ENCODE peak calls at places on chromosomes 3 and 15, in eight cellular contexts. One of them, this sample, is unnamed.

GRCh38 chr3:71185733-71186455 is 397.6 kb downstream of the FOXP1 start:
- DNase-seq in mesothelial cell of epicardium: no peak
- DNase-seq in GM20000: no peak
- DNase-seq in astrocyte of the spinal cord: peak; percentile 73
- DNase-seq in B cell: no peak
- DNase-seq in GM13976: no peak
- DNase-seq in osteoblast: peak; percentile 73
- DNase-seq in endothelial cell: no peak
- DNase-seq in this sample: no peak

GRCh38 chr3:194249323-194250103 is 101.6 kb downstream of the CPN2 start:
- DNase-seq in GM13976: no peak
- DNase-seq in mesothelial cell of epicardium: peak; percentile 53
- DNase-seq in B cell: no peak
- DNase-seq in GM20000: no peak
- DNase-seq in endothelial cell: no peak
- DNase-seq in osteoblast: no peak
- DNase-seq in astrocyte of the spinal cord: no peak
- DNase-seq in this sample: no peak

GRCh38 chr15:60408438-60409105 is 10.8 kb upstream of the ANXA2 start:
- DNase-seq in osteoblast: peak; percentile 87
- DNase-seq in endothelial cell: no peak
- DNase-seq in astrocyte of the spinal cord: peak; percentile 76
- DNase-seq in GM20000: peak; percentile 26
- DNase-seq in mesothelial cell of epicardium: no peak
- DNase-seq in B cell: peak; percentile 11
- DNase-seq in GM13976: peak; percentile 38
- DNase-seq in this sample: no peak

GRCh38 chr3:43046583-43046982 is 59.3 kb downstream of the POMGNT2 start:
- DNase-seq in endothelial cell: no peak
- DNase-seq in mesothelial cell of epicardium: no peak
- DNase-seq in B cell: no peak
- DNase-seq in osteoblast: no peak
- DNase-seq in GM20000: no peak
- DNase-seq in GM13976: no peak
- DNase-seq in astrocyte of the spinal cord: no peak
- DNase-seq in this sample: no peak

GRCh38 chr15:42710662-42711061 is 26.3 kb downstream of the CDAN1 start:
- DNase-seq in astrocyte of the spinal cord: no peak
- DNase-seq in GM20000: no peak
- DNase-seq in B cell: no peak
- DNase-seq in GM13976: no peak
- DNase-seq in endothelial cell: no peak
- DNase-seq in osteoblast: no peak
- DNase-seq in mesothelial cell of epicardium: no peak
- DNase-seq in this sample: no peak

GRCh38 chr15:80317389-80318169 is 65.6 kb upstream of the CTXND1 start:
- DNase-seq in GM13976: no peak
- DNase-seq in endothelial cell: no peak
- DNase-seq in GM20000: no peak
- DNase-seq in osteoblast: peak; percentile 92
- DNase-seq in mesothelial cell of epicardium: no peak
- DNase-seq in astrocyte of the spinal cord: peak; percentile 72
- DNase-seq in B cell: no peak
- DNase-seq in this sample: no peak

GRCh38 chr3:53996153-53996861 is 104.6 kb upstream of the SELENOK start:
- DNase-seq in B cell: no peak
- DNase-seq in osteoblast: no peak
- DNase-seq in GM13976: no peak
- DNase-seq in mesothelial cell of epicardium: no peak
- DNase-seq in endothelial cell: no peak
- DNase-seq in astrocyte of the spinal cord: no peak
- DNase-seq in GM20000: no peak
- DNase-seq in this sample: no peak

GRCh38 chr3:57143886-57144459 is 21.2 kb downstream of the IL17RD start:
- DNase-seq in endothelial cell: no peak
- DNase-seq in astrocyte of the spinal cord: no peak
- DNase-seq in GM20000: no peak
- DNase-seq in GM13976: no peak
- DNase-seq in mesothelial cell of epicardium: no peak
- DNase-seq in B cell: no peak
- DNase-seq in osteoblast: no peak
- DNase-seq in this sample: no peak

GRCh38 chr3:99674086-99674789 is 35.8 kb downstream of the COL8A1 start:
- DNase-seq in GM13976: no peak
- DNase-seq in astrocyte of the spinal cord: peak; percentile 83
- DNase-seq in endothelial cell: no peak
- DNase-seq in mesothelial cell of epicardium: no peak
- DNase-seq in GM20000: no peak
- DNase-seq in osteoblast: no peak
- DNase-seq in B cell: no peak
- DNase-seq in this sample: no peak

GRCh38 chr3:23202203-23202920 is 765 bp upstream of the UBE2E2 start:
- DNase-seq in B cell: no peak
- DNase-seq in GM13976: no peak
- DNase-seq in osteoblast: peak; percentile 73
- DNase-seq in endothelial cell: peak; percentile 28
- DNase-seq in mesothelial cell of epicardium: no peak
- DNase-seq in GM20000: no peak
- DNase-seq in astrocyte of the spinal cord: peak; percentile 24
- DNase-seq in this sample: no peak

GRCh38 chr3:184693011-184693975 is 18.6 kb downstream of the MAGEF1 start:
- DNase-seq in B cell: no peak
- DNase-seq in GM20000: no peak
- DNase-seq in osteoblast: peak; percentile 77
- DNase-seq in endothelial cell: no peak
- DNase-seq in astrocyte of the spinal cord: no peak
- DNase-seq in mesothelial cell of epicardium: no peak
- DNase-seq in GM13976: no peak
- DNase-seq in this sample: no peak
- TF ChIP-seq CTCF in B cell: no peak
- TF ChIP-seq CTCF in GM20000: no peak
- TF ChIP-seq CTCF in osteoblast: no peak
- TF ChIP-seq CTCF in endothelial cell: no peak
- TF ChIP-seq CTCF in astrocyte of the spinal cord: no peak
- TF ChIP-seq CTCF in mesothelial cell of epicardium: no peak
- TF ChIP-seq CTCF in GM13976: no peak
- TF ChIP-seq CTCF in this sample: no peak

DNA sequence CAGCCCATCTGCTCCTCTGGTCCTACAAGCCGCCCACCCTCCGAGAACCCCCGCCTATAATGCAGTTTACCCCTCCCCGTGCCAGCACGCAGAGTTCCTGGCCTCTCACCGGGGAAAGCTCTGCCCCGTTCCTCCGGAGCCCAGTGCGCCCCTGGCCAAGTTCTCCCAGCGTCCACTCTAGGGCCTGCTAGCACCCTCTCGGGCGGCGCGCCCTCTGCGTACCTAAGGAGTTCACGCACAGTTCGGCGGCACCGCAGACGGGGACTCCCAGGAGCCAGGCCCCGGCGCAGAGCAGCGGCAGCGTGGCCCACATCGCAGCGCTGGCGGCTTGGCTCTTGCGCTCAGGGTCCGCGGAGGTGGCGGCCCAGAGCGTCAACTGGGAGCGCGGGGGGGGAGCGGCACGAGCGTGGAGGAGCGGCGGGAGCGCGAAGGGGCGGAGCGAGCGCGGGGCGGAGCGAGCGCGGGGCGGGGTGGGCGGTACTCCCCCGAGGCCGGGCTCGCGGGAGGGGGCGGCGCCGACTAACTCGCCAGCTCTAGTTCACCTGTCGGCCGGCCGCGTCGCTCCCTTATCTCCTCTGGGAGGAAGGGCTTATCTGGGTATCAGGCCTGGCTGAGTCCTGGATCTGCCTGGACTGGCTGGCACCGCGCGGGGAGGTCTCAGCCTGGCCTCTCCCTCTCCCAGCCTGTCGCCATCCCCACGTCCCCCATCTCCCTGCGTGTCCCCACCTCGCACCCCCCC is at the start of gene CTSH:
- DNase-seq in GM20000: peak; percentile 93
- DNase-seq in endothelial cell: peak; percentile 52
- DNase-seq in GM13976: peak; percentile 96
- DNase-seq in mesothelial cell of epicardium: peak; percentile 89
- DNase-seq in B cell: peak; percentile 94
- DNase-seq in osteoblast: peak; percentile 93
- DNase-seq in astrocyte of the spinal cord: no peak
- DNase-seq in this sample: peak; percentile 61
- TF ChIP-seq CTCF in GM20000: no peak
- TF ChIP-seq CTCF in endothelial cell: no peak
- TF ChIP-seq CTCF in GM13976: no peak
- TF ChIP-seq CTCF in mesothelial cell of epicardium: no peak
- TF ChIP-seq CTCF in B cell: no peak
- TF ChIP-seq CTCF in osteoblast: no peak
- TF ChIP-seq CTCF in astrocyte of the spinal cord: no peak
- TF ChIP-seq CTCF in this sample: no peak

DNA sequence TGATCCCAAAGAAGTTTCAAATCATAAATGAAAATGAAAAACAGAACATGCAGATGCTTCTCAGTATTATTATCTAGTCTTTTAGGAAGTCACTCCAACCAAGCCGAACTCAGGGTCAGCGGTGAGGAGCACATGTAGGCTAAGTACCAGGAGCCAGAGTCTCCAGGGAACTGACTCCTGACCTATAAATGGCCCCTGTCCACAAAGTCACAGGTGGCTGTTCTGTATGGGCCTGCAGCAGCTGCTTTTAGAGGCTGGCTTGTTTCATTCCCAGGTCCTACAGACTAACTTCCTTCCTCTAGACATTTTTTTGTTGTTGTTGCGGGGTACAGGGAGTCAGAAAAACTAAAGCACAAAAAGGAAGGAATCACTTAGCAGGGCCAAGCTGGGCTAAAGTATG is 54.6 kb downstream of the DAPK2 start:
- DNase-seq in GM20000: no peak
- DNase-seq in astrocyte of the spinal cord: no peak
- DNase-seq in B cell: no peak
- DNase-seq in mesothelial cell of epicardium: no peak
- DNase-seq in endothelial cell: no peak
- DNase-seq in osteoblast: no peak
- DNase-seq in GM13976: no peak
- DNase-seq in this sample: no peak
- TF ChIP-seq CTCF in GM20000: no peak
- TF ChIP-seq CTCF in astrocyte of the spinal cord: no peak
- TF ChIP-seq CTCF in B cell: no peak
- TF ChIP-seq CTCF in mesothelial cell of epicardium: no peak
- TF ChIP-seq CTCF in endothelial cell: no peak
- TF ChIP-seq CTCF in osteoblast: no peak
- TF ChIP-seq CTCF in GM13976: no peak
- TF ChIP-seq CTCF in this sample: no peak

GRCh38 chr15:94041731-94042130 is 189.6 kb upstream of the MCTP2 start:
- DNase-seq in osteoblast: no peak
- DNase-seq in GM13976: no peak
- DNase-seq in B cell: no peak
- DNase-seq in GM20000: no peak
- DNase-seq in astrocyte of the spinal cord: no peak
- DNase-seq in mesothelial cell of epicardium: no peak
- DNase-seq in endothelial cell: no peak
- DNase-seq in this sample: no peak

GRCh38 chr15:94036156-94036555 is 195.2 kb upstream of the MCTP2 start:
- DNase-seq in B cell: no peak
- DNase-seq in GM13976: no peak
- DNase-seq in GM20000: no peak
- DNase-seq in endothelial cell: no peak
- DNase-seq in mesothelial cell of epicardium: no peak
- DNase-seq in astrocyte of the spinal cord: no peak
- DNase-seq in osteoblast: no peak
- DNase-seq in this sample: no peak

GRCh38 chr15:94042163-94042954 is 189.0 kb upstream of the MCTP2 start:
- DNase-seq in osteoblast: no peak
- DNase-seq in GM20000: no peak
- DNase-seq in B cell: no peak
- DNase-seq in GM13976: no peak
- DNase-seq in endothelial cell: no peak
- DNase-seq in astrocyte of the spinal cord: peak; percentile 84
- DNase-seq in mesothelial cell of epicardium: no peak
- DNase-seq in this sample: no peak

GRCh38 chr15:94040523-94041248 is 190.7 kb upstream of the MCTP2 start:
- DNase-seq in mesothelial cell of epicardium: no peak
- DNase-seq in GM20000: no peak
- DNase-seq in astrocyte of the spinal cord: no peak
- DNase-seq in endothelial cell: no peak
- DNase-seq in GM13976: no peak
- DNase-seq in B cell: no peak
- DNase-seq in osteoblast: no peak
- DNase-seq in this sample: no peak
- TF ChIP-seq CTCF in mesothelial cell of epicardium: no peak
- TF ChIP-seq CTCF in GM20000: no peak
- TF ChIP-seq CTCF in astrocyte of the spinal cord: no peak
- TF ChIP-seq CTCF in endothelial cell: peak; percentile 26
- TF ChIP-seq CTCF in GM13976: no peak
- TF ChIP-seq CTCF in B cell: no peak
- TF ChIP-seq CTCF in osteoblast: no peak
- TF ChIP-seq CTCF in this sample: no peak

GRCh38 chr3:81760924-81761903 is at the start of gene GBE1:
- DNase-seq in B cell: peak; percentile 93
- DNase-seq in mesothelial cell of epicardium: peak; percentile 90
- DNase-seq in osteoblast: peak; percentile 97
- DNase-seq in GM13976: peak; percentile 91
- DNase-seq in GM20000: peak; percentile 91
- DNase-seq in astrocyte of the spinal cord: peak; percentile 92
- DNase-seq in endothelial cell: peak; percentile 89
- DNase-seq in this sample: peak; percentile 81
- TF ChIP-seq CTCF in B cell: peak; percentile 65
- TF ChIP-seq CTCF in mesothelial cell of epicardium: no peak
- TF ChIP-seq CTCF in osteoblast: peak; percentile 45
- TF ChIP-seq CTCF in GM13976: no peak
- TF ChIP-seq CTCF in GM20000: no peak
- TF ChIP-seq CTCF in astrocyte of the spinal cord: peak; percentile 54
- TF ChIP-seq CTCF in endothelial cell: no peak
- TF ChIP-seq CTCF in this sample: peak; percentile 55

DNA sequence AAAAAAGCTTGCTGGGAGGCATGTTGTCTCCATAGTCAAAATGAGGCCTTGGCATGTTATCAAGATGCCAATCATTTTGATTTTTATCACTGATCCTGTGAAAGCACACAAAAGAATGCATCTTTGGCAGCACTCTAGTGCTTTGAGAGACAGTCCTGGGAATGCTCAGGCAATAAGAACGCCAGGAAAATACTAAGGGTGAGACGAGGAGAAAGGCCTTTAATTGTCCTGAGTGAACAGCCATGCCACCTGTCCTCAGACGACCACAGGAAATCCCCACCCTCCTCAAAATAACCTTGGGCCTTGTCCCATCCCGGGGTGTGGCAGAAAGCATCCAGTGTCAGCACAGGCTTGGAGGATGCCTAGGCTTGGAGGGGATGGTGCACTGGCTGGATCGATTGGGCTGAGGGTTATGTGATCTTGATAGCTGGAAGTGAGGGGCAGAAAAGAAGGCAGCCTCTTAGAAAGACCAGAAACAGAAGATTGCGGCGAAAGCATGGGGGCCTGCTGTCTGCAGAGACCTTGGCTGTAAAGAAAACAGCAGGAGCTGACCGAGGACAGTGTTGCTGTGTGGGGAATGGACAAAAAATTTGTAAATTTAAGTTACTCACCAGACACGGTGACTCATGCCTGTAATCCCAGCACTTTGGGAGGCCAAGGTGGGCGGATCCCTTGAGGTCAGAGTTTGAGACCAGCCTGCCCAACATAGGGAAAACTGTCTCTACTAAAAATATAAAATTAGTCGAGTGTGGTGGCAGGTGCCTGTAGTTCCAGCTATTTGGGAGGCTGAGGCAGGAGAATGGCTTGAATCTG is 7.3 kb downstream of the TMEM158 start:
- DNase-seq in astrocyte of the spinal cord: peak; percentile 64
- DNase-seq in B cell: no peak
- DNase-seq in mesothelial cell of epicardium: no peak
- DNase-seq in endothelial cell: no peak
- DNase-seq in GM20000: no peak
- DNase-seq in GM13976: no peak
- DNase-seq in osteoblast: peak; percentile 87
- DNase-seq in this sample: no peak
- TF ChIP-seq CTCF in astrocyte of the spinal cord: no peak
- TF ChIP-seq CTCF in B cell: no peak
- TF ChIP-seq CTCF in mesothelial cell of epicardium: no peak
- TF ChIP-seq CTCF in endothelial cell: no peak
- TF ChIP-seq CTCF in GM20000: no peak
- TF ChIP-seq CTCF in GM13976: no peak
- TF ChIP-seq CTCF in osteoblast: no peak
- TF ChIP-seq CTCF in this sample: no peak

GRCh38 chr3:171342200-171342599 is 118.0 kb downstream of the TNIK start:
- DNase-seq in mesothelial cell of epicardium: no peak
- DNase-seq in astrocyte of the spinal cord: no peak
- DNase-seq in endothelial cell: no peak
- DNase-seq in GM13976: no peak
- DNase-seq in osteoblast: no peak
- DNase-seq in B cell: no peak
- DNase-seq in GM20000: no peak
- DNase-seq in this sample: no peak
- TF ChIP-seq CTCF in mesothelial cell of epicardium: no peak
- TF ChIP-seq CTCF in astrocyte of the spinal cord: no peak
- TF ChIP-seq CTCF in endothelial cell: no peak
- TF ChIP-seq CTCF in GM13976: no peak
- TF ChIP-seq CTCF in osteoblast: no peak
- TF ChIP-seq CTCF in B cell: no peak
- TF ChIP-seq CTCF in GM20000: no peak
- TF ChIP-seq CTCF in this sample: no peak